ENCODE peak calls at places on chromosome 13, in nine cellular contexts. X, C, B, H, S, Q, V, Y and G are unnamed samples.

GRCh38 chr13:59034198-59034597 is 1129.5 kb downstream of the DIAPH3 start:
- DNase-seq in V (no peak), Q (no peak), B (peak; percentile 24), S (no peak), C (no peak), X (no peak), H (no peak), Y (no peak), G (no peak)

GRCh38 chr13:100977841-100978240 is 303.2 kb upstream of the TMTC4 start:
- DNase-seq in S (no peak), Q (no peak), Y (no peak), V (no peak), B (no peak), C (no peak), H (no peak), X (no peak), G (no peak)

GRCh38 chr13:53143757-53144320 is 115.2 kb downstream of the OLFM4 start:
- DNase-seq in V (no peak), C (no peak), H (no peak), Y (no peak), X (no peak), S (no peak), B (no peak), Q (no peak), G (no peak)

GRCh38 chr13:85445534-85445933 is 353.7 kb downstream of the SLITRK6 start:
- DNase-seq in Y (no peak), H (no peak), S (no peak), C (no peak), X (no peak), B (no peak), Q (no peak), V (no peak), G (no peak)

GRCh38 chr13:100543872-100544602 is 44.6 kb downstream of the GGACT start:
- DNase-seq in S (no peak), Q (no peak), V (no peak), Y (no peak), C (no peak), H (no peak), B (no peak), X (no peak), G (no peak)

GRCh38 chr13:19622189-19622588 is 11.3 kb upstream of the MPHOSPH8 start:
- DNase-seq in Y (no peak), V (no peak), S (no peak), B (no peak), Q (no peak), X (no peak), H (no peak), C (no peak), G (no peak)

GRCh38 chr13:99033814-99034213 is 56.0 kb upstream of the DOCK9 start:
- DNase-seq in X (no peak), C (no peak), B (peak; percentile 33), V (no peak), H (peak; percentile 51), S (no peak), Q (no peak), Y (no peak), G (no peak)

GRCh38 chr13:110028311-110028710 is 241.9 kb upstream of the IRS2 start:
- DNase-seq in V (no peak), B (no peak), S (no peak), Y (no peak), Q (no peak), H (no peak), C (no peak), X (no peak), G (no peak)

GRCh38 chr13:78820541-78820940 is 161.6 kb upstream of the OBI1 start:
- DNase-seq in Y (no peak), H (no peak), B (peak; percentile 25), V (no peak), C (no peak), X (no peak), Q (no peak), S (no peak), G (no peak)

GRCh38 chr13:101416181-101417042 is at the start of gene NALCN:
- DNase-seq in Q (no peak), C (no peak), Y (no peak), H (no peak), B (peak; percentile 71), S (peak; percentile 21), X (no peak), V (no peak), G (no peak)

GRCh38 chr13:98890186-98890585 is 87.7 kb downstream of the DOCK9 start:
- DNase-seq in X (no peak), Q (peak; percentile 27), H (peak; percentile 59), C (peak; percentile 62), Y (peak; percentile 30), S (no peak), V (no peak), B (no peak), G (peak; percentile 89)

GRCh38 chr13:51921790-51922740 is 60.3 kb downstream of the CCDC70 start:
- DNase-seq in Y (no peak), V (no peak), C (no peak), B (no peak), S (no peak), X (no peak), Q (no peak), H (peak; percentile 3), G (no peak)

GRCh38 chr13:30719521-30719914 is 15.8 kb upstream of the ALOX5AP start:
- DNase-seq in H (no peak), Y (no peak), Q (no peak), C (no peak), X (no peak), B (no peak), V (no peak), S (no peak), G (no peak)

GRCh38 chr13:59790626-59791025 is 373.1 kb downstream of the DIAPH3 start:
- DNase-seq in H (peak; percentile 40), X (no peak), Q (peak; percentile 33), B (no peak), C (no peak), S (no peak), Y (no peak), V (no peak), G (no peak)

GRCh38 chr13:50081106-50081898 is 66.1 kb downstream of the KCNRG start:
- DNase-seq in V (peak; percentile 63), Y (no peak), C (peak; percentile 36), S (peak; percentile 48), H (no peak), X (no peak), Q (no peak), B (peak; percentile 85), G (no peak)

GRCh38 chr13:50082426-50083283 is 67.4 kb downstream of the KCNRG start:
- DNase-seq in H (peak; percentile 72), Y (no peak), B (peak; percentile 91), V (peak; percentile 87), Q (no peak), C (peak; percentile 58), X (no peak), S (peak; percentile 77), G (peak; percentile 68)

GRCh38 chr13:50080158-50080855 is 65.1 kb downstream of the KCNRG start:
- DNase-seq in Q (no peak), B (peak; percentile 41), V (peak; percentile 47), C (no peak), X (no peak), Y (no peak), S (no peak), H (peak; percentile 48), G (no peak)

GRCh38 chr13:50080856-50081105 is 65.5 kb downstream of the KCNRG start:
- DNase-seq in S (no peak), V (peak; percentile 54), H (peak; percentile 38), X (no peak), C (no peak), Y (no peak), Q (no peak), B (no peak), G (no peak)

GRCh38 chr13:50081899-50082425 is 66.7 kb downstream of the KCNRG start:
- DNase-seq in S (peak; percentile 98), B (peak; percentile 99), V (peak; percentile 99), Q (peak; percentile 98), C (peak; percentile 98), H (peak; percentile 99), Y (peak; percentile 97), X (peak; percentile 92), G (peak; percentile 93)
- TF ChIP-seq CTCF in S (no peak), B (no peak), V (no peak), Q (no peak), C (peak; percentile 15), H (no peak), Y (no peak), X (no peak), G (no peak)

GRCh38 chr13:80430561-80430960 is 89.6 kb upstream of the SPRY2 start:
- DNase-seq in C (no peak), S (no peak), Q (no peak), X (no peak), B (no peak), H (no peak), V (no peak), Y (no peak), G (no peak)
- TF ChIP-seq CTCF in C (no peak), S (no peak), Q (no peak), X (no peak), B (no peak), H (no peak), V (no peak), Y (no peak), G (no peak)

DNA sequence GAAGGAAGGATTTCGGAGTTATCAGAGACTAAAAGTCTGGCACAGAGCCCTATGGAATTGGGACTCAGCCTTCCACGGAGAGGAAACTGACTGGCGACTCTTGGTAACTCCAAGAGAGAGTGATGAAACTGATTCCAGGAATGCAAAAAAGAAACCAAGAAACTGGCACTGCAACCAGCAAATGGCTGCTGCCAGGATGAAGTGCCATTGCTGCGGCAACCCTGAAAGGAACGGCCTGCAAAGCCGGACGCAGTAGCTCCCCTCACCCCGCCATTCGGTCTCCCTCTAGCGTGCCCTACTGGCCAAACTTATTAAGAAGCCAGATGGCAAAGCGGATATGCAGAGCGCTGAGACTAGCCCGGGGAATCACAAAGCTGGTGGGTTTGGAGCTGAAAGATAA is 236.0 kb downstream of the PCDH9 start:
- DNase-seq in H (peak; percentile 83), C (no peak), B (peak; percentile 92), S (peak; percentile 49), X (peak; percentile 24), Y (no peak), V (peak; percentile 52), Q (peak; percentile 42), G (no peak)
- TF ChIP-seq CTCF in H (peak; percentile 85), C (no peak), B (peak; percentile 78), S (peak; percentile 75), X (peak; percentile 48), Y (peak; percentile 81), V (peak; percentile 36), Q (peak; percentile 86), G (peak; percentile 53)

GRCh38 chr13:22175815-22176214 is 504.9 kb downstream of the FGF9 start:
- DNase-seq in H (no peak), Q (no peak), B (no peak), S (no peak), C (no peak), V (no peak), Y (no peak), X (no peak), G (no peak)

GRCh38 chr13:22173605-22174004 is 502.7 kb downstream of the FGF9 start:
- DNase-seq in C (no peak), Q (peak; percentile 1), H (no peak), X (no peak), B (no peak), S (no peak), Y (peak; percentile 36), V (no peak), G (no peak)

GRCh38 chr13:22175211-22175610 is 504.3 kb downstream of the FGF9 start:
- DNase-seq in B (no peak), V (no peak), X (no peak), C (no peak), Y (no peak), Q (no peak), H (no peak), S (no peak), G (no peak)

GRCh38 chr13:22178878-22179277 is 508.0 kb downstream of the FGF9 start:
- DNase-seq in H (no peak), X (no peak), B (no peak), V (no peak), Q (no peak), Y (no peak), C (no peak), S (no peak), G (no peak)

GRCh38 chr13:22176968-22177545 is 506.2 kb downstream of the FGF9 start:
- DNase-seq in Q (no peak), C (no peak), V (no peak), B (no peak), Y (peak; percentile 2), H (no peak), S (no peak), X (no peak), G (no peak)
- TF ChIP-seq CTCF in Q (no peak), C (no peak), V (no peak), B (no peak), Y (no peak), H (no peak), S (no peak), X (no peak), G (no peak)